ENCODE peak calls at places on chromosome 6, in five cellular contexts. Q, P, N, E and H are unnamed samples.

GRCh38 chr6:163489584-163489983 is 75.1 kb downstream of the QKI start:
- DNase-seq in Q (no peak), P (no peak), N (no peak), E (no peak), H (no peak)

GRCh38 chr6:90175627-90176538 is 120.8 kb downstream of the BACH2 start:
- DNase-seq in Q (no peak), P (no peak), N (no peak), E (peak; percentile 39), H (no peak)

GRCh38 chr6:26240157-26240980 is 124.6 kb upstream of the BTN3A2 start:
- DNase-seq in Q (no peak), P (peak; percentile 63), N (no peak), E (peak; percentile 65), H (peak; percentile 82)

GRCh38 chr6:63066053-63066704 is 145.1 kb upstream of the FKBP1C start:
- DNase-seq in Q (no peak), P (no peak), N (no peak), E (no peak), H (peak; percentile 2)

GRCh38 chr6:47700596-47700995 is 2.2 kb downstream of the ADGRF4 start:
- DNase-seq in Q (no peak), P (no peak), N (no peak), E (no peak), H (no peak)

GRCh38 chr6:34205466-34205865 is 31.2 kb upstream of the HMGA1 start:
- DNase-seq in Q (no peak), P (no peak), N (no peak), E (no peak), H (no peak)

GRCh38 chr6:48151142-48151541 is 40.1 kb upstream of the PTCHD4 start:
- DNase-seq in Q (no peak), P (no peak), N (no peak), E (no peak), H (no peak)

GRCh38 chr6:28489366-28490190 is 26.0 kb downstream of the GPX6 start:
- DNase-seq in Q (peak; percentile 72), P (peak; percentile 92), N (peak; percentile 77), E (peak; percentile 77), H (peak; percentile 79)

GRCh38 chr6:2196079-2196679 is 49.2 kb downstream of the GMDS start:
- DNase-seq in Q (peak; percentile 31), P (no peak), N (no peak), E (peak; percentile 41), H (peak; percentile 56)

DNA sequence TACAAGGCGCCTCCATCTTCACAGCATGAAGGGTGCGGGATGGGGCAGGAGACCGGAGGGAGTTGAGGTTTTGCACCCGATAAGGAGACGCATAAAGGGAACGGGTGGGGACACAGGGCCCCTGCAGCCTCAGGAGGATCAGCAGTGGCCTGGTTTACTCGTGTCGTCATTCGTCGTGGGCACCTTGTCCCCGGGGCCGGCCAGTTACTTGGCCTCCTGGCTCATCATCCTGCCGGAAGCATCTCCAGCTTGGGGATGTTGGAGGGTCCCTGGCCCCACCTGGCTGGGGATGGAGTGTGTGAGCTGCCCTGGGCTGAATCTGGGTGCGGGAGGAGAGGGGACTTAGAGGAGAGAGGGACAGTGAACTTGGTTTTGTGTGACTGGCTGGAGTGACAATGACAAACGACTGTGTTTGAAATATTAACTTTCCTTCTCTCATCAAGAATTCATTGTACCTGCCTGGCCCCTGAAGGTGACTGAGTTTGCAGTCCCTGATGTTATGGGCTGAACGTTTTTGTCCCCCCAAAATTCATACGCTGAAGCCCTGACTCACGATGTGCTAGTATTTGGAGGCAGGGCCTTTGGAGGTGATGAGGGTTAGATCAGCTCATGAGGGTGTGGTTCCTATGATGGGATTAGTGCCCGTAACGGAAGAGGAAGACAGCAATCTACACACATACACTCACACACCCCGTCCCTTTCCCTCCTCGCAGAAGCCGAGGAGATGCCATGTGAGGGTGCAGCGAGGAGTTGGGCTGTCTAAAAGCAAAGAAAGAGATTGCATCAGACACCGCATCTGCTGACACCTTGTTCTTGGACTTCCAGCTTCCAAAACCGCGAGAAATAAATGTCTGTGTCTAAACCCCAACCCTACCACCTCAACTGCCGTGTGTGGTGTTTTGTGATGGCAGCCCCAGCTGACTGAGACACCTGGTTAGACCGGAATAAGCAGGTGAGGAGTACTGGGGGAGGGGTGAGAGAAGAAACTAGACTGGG is 65.0 kb upstream of the MAP3K4 start:
- DNase-seq in Q (no peak), P (no peak), N (no peak), E (no peak), H (no peak)
- H2BK12ac ChIP-seq in Q (no peak overlapping the region), P (no peak overlapping the region), N (no peak overlapping the region), E (peak overlapping the region; percentile 15), H (no peak overlapping the region)

GRCh38 chr6:54011277-54011648 is 100.0 kb upstream of the MLIP start:
- DNase-seq in Q (no peak), P (no peak), N (no peak), E (no peak), H (no peak)

GRCh38 chr6:54013966-54014365 is 97.3 kb upstream of the MLIP start:
- DNase-seq in Q (no peak), P (no peak), N (no peak), E (no peak), H (no peak)

GRCh38 chr6:54009052-54009654 is 102.1 kb upstream of the MLIP start:
- DNase-seq in Q (no peak), P (no peak), N (no peak), E (no peak), H (no peak)

GRCh38 chr6:54008589-54008988 is 102.7 kb upstream of the MLIP start:
- DNase-seq in Q (no peak), P (no peak), N (no peak), E (no peak), H (no peak)

DNA sequence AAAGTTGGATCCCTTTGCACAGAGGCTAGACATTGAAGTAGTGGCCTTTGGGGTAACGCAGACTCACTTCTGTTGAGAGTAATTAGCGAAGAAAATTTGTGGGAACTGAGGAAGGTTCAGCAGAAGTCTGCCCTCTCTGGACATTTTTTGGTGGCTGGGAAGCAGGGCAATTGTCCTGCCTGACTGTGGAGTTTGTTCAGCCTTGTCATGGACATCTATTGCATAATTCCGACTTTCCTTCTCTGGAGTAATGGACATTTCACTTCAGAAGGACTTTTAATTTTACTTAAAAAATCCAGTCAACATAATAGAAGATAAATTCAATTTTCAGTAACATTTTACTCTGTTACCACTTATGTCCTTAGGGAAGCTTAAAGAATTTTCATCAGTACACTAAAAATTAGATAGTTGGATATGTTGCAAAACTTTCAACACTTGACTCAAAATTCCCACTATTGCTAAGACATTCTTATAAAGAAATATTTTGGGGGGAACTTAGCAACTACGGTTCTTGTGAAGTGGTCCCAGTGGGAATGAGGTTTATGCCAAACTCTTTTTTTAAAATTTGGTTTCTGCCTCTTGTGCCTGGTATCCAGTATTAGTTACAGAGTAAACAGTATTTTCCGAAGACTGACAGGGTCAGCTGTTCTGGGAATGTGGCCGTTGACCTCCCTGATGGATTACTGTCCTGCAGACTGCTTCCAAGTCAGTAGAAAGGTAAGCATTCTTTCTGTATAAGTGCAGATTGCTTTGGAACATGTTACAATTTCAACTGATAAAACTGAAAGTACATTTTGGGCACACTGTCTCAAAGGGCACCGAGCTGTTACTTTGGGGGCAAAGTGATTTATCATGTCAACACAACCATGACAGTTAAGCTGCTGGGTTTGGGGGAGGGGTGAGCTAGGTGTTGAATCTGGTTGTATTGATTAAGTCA is 100.6 kb upstream of the MLIP start:
- DNase-seq in Q (no peak), P (no peak), N (no peak), E (no peak), H (peak; percentile 13)
- H3K4me1 ChIP-seq in Q (peaks cover 7% of the 10 kb centered on the region), P (no peaks in the 10 kb centered on the region), N (no peaks in the 10 kb centered on the region), E (peaks cover 9% of the 10 kb centered on the region), H (peaks cover 2% of the 10 kb centered on the region)

DNA sequence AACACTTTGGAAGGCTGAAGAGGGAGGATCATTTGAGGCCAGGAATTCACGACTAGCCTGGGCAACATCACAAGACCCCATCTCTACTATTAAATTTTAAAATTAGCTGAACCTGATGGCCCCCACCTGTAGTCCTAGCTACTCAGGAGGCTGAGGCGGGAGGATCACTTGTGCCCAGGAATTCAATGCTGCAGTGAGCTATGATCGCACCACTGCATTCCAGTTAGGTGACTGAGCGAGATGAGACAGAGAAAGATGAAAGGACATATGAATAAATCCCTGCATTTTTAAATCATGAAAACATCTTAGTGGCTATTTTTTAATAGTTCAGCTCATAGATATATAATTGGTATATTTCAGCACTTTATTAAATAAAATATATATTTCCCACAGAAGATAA is 93.8 kb downstream of the GPR63 start:
- DNase-seq in Q (no peak), P (no peak), N (no peak), E (peak; percentile 52), H (no peak)
- H2BK12ac ChIP-seq in Q (no peak overlapping the region), P (no peak overlapping the region), N (no peak overlapping the region), E (no peak overlapping the region), H (no peak overlapping the region)

DNA sequence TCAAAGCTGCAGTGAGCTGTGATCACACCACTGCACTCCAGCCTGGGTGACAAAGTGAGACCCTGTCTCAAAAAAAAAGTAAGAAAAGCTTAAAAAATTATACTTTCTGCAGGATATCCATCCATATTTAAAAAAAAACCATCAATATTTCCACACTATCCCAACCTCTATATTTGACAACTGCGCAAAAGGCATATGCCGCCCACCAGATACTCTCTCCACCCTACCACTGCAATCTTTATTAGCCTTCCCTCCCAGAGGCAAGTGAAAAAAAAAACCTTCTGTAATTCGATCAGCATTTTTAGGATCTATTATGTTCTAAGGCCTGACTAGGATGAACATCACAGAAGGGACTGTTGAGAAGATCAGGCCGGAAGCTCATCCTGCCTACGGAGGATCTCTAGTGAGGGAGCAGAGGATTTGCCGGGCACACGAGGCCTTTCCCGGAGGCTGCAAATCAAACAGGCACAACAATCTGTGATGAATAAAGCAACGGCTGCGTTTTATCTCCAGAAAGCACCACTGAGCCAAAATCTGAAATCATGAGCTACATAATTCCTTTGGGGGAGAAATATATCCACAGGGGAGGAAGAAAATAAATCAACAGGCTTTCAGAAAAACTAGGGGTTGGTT is 65.9 kb downstream of the GFOD1 start:
- DNase-seq in Q (no peak), P (peak; percentile 29), N (no peak), E (no peak), H (no peak)
- H3K4me1 ChIP-seq in Q (peaks cover 17% of the 10 kb centered on the region), P (peaks cover 28% of the 10 kb centered on the region), N (peaks cover 16% of the 10 kb centered on the region), E (peaks cover 36% of the 10 kb centered on the region), H (peaks cover 10% of the 10 kb centered on the region)

DNA sequence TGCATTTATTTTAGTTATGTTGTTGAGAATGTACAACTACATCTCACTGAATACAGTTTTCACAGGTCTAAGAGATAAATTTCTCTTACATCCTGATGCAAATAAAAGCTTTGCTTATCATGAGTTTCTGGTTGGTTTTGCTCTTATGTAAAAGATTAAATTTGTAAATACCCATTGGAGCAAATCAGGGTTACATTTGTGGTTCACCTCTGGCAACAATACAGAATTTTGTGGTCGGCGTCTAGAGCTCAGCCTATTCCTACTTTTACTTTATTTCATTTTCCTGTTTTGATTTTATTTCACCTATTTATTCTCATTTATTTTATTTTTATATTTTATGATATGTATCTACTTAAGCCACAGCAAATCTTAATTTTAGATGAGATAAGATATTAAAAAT is 271.9 kb upstream of the MARCKS start:
- DNase-seq in Q (no peak), P (no peak), N (no peak), E (no peak), H (no peak)
- H2BK12ac ChIP-seq in Q (no peak overlapping the region), P (no peak overlapping the region), N (no peak overlapping the region), E (no peak overlapping the region), H (no peak overlapping the region)